ENCODE peak calls at places on chromosomes 3 and 15, in four cellular contexts. W is stomach; G is stimulated activated CD4-positive, alpha-beta T cell treated with anti-CD3 and anti-CD28 coated beads, Interleukin-2, amount 100 ng/mL, for 48 hours; Y is GM12891. I is an unnamed sample.
A peak's percentile ranks its signal among the peaks of the same experiment; 100 is the strongest.

GRCh38 chr15:27671794-27672438 is 427.2 kb downstream of the OCA2 start:
- DNase-seq in W (no peak), G (no peak), Y (no peak), I (no peak)

GRCh38 chr15:84595660-84596059 is 5.1 kb upstream of the ZSCAN2 start:
- DNase-seq in W (no peak), G (no peak), Y (no peak), I (no peak)

GRCh38 chr3:127938800-127939199 is 23.8 kb downstream of the KBTBD12 start:
- DNase-seq in W (no peak), Y (no peak), G (no peak), I (no peak)

GRCh38 chr15:67033012-67033411 is 32.4 kb upstream of the SMAD3 start:
- DNase-seq in G (no peak), Y (no peak), W (no peak), I (no peak)

GRCh38 chr3:106699093-106699492 is 678.1 kb upstream of the CCDC54 start:
- DNase-seq in W (no peak), Y (no peak), G (no peak), I (no peak)

GRCh38 chr15:40812721-40813425 is 5.6 kb upstream of the DNAJC17 start:
- DNase-seq in W (no peak), G (no peak), Y (no peak), I (no peak)

GRCh38 chr3:94115482-94115881 is 52.6 kb downstream of the NSUN3 start:
- DNase-seq in W (no peak), G (no peak), Y (no peak), I (no peak)

GRCh38 chr3:51373658-51374421 is 11.3 kb upstream of the MANF start:
- DNase-seq in Y (no peak), G (no peak), W (no peak), I (no peak)

GRCh38 chr3:189233225-189233858 is 61.6 kb downstream of the TPRG1 start:
- DNase-seq in G (peak; percentile 14), W (peak; percentile 47), Y (no peak), I (peak; percentile 21)

GRCh38 chr3:65867463-65868210 is 171.1 kb downstream of the MAGI1 start:
- DNase-seq in Y (no peak), W (no peak), G (no peak), I (no peak)

GRCh38 chr15:70169147-70169546 is 71.4 kb upstream of the TLE3 start:
- DNase-seq in Y (no peak), G (no peak), W (no peak), I (no peak)

GRCh38 chr3:47846880-47847248 is 43.9 kb downstream of the DHX30 start:
- DNase-seq in G (no peak), Y (no peak), W (no peak), I (no peak)

GRCh38 chr3:10334042-10334441 is 13.1 kb upstream of the SEC13 start:
- DNase-seq in Y (no peak), W (no peak), G (no peak), I (no peak)

GRCh38 chr3:21704796-21705195 is 46.2 kb downstream of the ZNF385D start:
- DNase-seq in Y (no peak), W (no peak), G (no peak), I (no peak)

GRCh38 chr15:98754283-98755022 is 106.1 kb downstream of the IGF1R start:
- DNase-seq in G (no peak), W (no peak), Y (no peak), I (no peak)

GRCh38 chr3:66398228-66399025 is 102.4 kb downstream of the LRIG1 start:
- DNase-seq in G (no peak), Y (no peak), W (no peak), I (no peak)

GRCh38 chr3:86990734-86991481 is at the start of gene VGLL3:
- DNase-seq in W (peak; percentile 49), Y (peak; percentile 7), G (no peak), I (no peak)

GRCh38 chr15:71804226-71804625 is 6.1 kb upstream of the NR2E3 start:
- DNase-seq in W (no peak), G (no peak), Y (no peak), I (no peak)

GRCh38 chr3:110126065-110126464 is 788.7 kb upstream of the DPPA4 start:
- DNase-seq in W (no peak), Y (no peak), G (no peak), I (no peak)

GRCh38 chr3:76566211-76566534 is 473.7 kb upstream of the ROBO2 start:
- DNase-seq in G (no peak), Y (no peak), W (no peak), I (no peak)

GRCh38 chr3:131704084-131704483 is 201.3 kb upstream of the MRPL3 start:
- DNase-seq in G (no peak), W (no peak), Y (no peak), I (no peak)

GRCh38 chr3:197023998-197024651 is 5.5 kb downstream of the MELTF start:
- DNase-seq in G (no peak), W (no peak), Y (peak; percentile 18), I (no peak)

GRCh38 chr3:150149651-150150051 is 179.0 kb upstream of the PFN2 start:
- DNase-seq in W (no peak), G (no peak), Y (no peak), I (no peak)

GRCh38 chr15:31301687-31301990 is 25.0 kb upstream of the KLF13 start:
- DNase-seq in Y (no peak), W (no peak), G (no peak), I (no peak)

GRCh38 chr15:91465086-91465485 is 365.0 kb downstream of the SV2B start:
- DNase-seq in Y (no peak), W (no peak), G (no peak), I (no peak)

GRCh38 chr3:192904632-192905289 is 12.9 kb downstream of the MB21D2 start:
- DNase-seq in W (no peak), G (no peak), Y (no peak), I (no peak)

I was measured in NCI-H1048.